ENCODE peak calls at places on chromosome 2, in four cellular contexts. One of them, this sample, is unnamed.

GRCh38 chr2:61911510-61911909 is 6.0 kb downstream of the COMMD1 start:
- DNase-seq in H9: no peak
- DNase-seq in IMR-90: peak
- DNase-seq in H1: no peak
- DNase-seq in this sample: no peak

GRCh38 chr2:9430316-9431293 is 7.2 kb downstream of the CPSF3 start:
- DNase-seq in H9: no peak
- DNase-seq in IMR-90: peak
- DNase-seq in H1: no peak
- DNase-seq in this sample: no peak

GRCh38 chr2:86788881-86789686 is 1.6 kb downstream of the CD8A start:
- DNase-seq in H9: peak
- DNase-seq in IMR-90: no peak
- DNase-seq in H1: peak
- DNase-seq in this sample: peak

GRCh38 chr2:182499706-182500470 is 73.1 kb upstream of the PDE1A start:
- DNase-seq in H9: no peak
- DNase-seq in IMR-90: peak
- DNase-seq in H1: no peak
- DNase-seq in this sample: no peak

GRCh38 chr2:239321596-239322413 is 79.0 kb downstream of the HDAC4 start:
- DNase-seq in H9: peak
- DNase-seq in IMR-90: no peak
- DNase-seq in H1: peak
- DNase-seq in this sample: no peak

GRCh38 chr2:53715568-53715967 is 52.0 kb upstream of the CHAC2 start:
- DNase-seq in H9: no peak
- DNase-seq in IMR-90: no peak
- DNase-seq in H1: no peak
- DNase-seq in this sample: no peak

GRCh38 chr2:172108587-172108930 is 5.9 kb upstream of the DLX2 start:
- DNase-seq in H9: no peak
- DNase-seq in IMR-90: no peak
- DNase-seq in H1: no peak
- DNase-seq in this sample: no peak

GRCh38 chr2:190533175-190533967 is 1.2 kb downstream of the NEMP2 start:
- DNase-seq in H9: no peak
- DNase-seq in IMR-90: no peak
- DNase-seq in H1: no peak
- DNase-seq in this sample: no peak

GRCh38 chr2:219018726-219019125 is 22.6 kb downstream of the CFAP65 start:
- DNase-seq in H9: no peak
- DNase-seq in IMR-90: no peak
- DNase-seq in H1: no peak
- DNase-seq in this sample: no peak

GRCh38 chr2:156476516-156477206 is 40.5 kb downstream of the GPD2 start:
- DNase-seq in H9: no peak
- DNase-seq in IMR-90: peak
- DNase-seq in H1: no peak
- DNase-seq in this sample: no peak

DNA sequence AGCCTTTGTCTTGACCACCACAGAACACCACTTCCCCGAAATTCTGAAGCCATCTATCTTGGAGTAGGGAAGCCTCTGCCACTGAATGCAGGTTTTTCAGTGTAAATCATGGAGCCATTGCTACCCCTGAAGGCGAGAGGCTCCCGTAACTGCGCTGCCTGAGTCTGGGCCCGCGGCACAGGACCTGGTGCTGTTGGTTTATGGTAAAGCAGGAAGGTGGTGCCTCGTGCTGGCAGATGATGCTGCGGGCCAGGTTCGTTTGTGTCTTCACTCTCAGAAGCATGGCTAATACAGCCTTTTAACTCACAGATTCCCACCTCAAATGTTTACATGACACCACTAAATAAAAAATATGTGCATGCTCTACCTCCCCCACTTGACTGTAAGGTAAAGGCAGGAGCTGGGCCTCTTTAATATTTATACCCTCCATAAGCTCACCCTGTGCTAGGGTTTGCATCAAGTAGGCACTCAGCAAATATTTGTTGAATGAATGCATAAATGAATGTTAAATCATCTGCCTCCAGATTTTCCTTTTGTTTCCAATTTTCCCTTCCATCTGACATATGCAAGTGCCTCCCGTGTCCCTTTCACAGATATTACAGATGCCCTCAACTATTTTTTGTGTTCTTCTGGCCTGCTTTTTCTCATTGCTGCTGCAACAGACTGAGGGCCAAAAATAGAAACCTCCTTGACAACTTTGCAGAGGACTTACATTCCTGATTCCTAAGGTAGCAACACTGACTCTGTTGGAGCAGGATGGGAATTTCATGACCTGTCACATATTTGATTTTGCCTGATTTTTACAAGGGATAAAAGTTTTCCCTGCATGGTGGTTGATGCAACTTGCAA is 83.5 kb upstream of the CPO start:
- DNase-seq in H9: no peak
- DNase-seq in IMR-90: no peak
- DNase-seq in H1: no peak
- DNase-seq in this sample: peak
- H3K4me2 ChIP-seq in H9: no peak
- H3K4me2 ChIP-seq in IMR-90: no peak
- H3K4me2 ChIP-seq in H1: no peak
- H3K4me2 ChIP-seq in this sample: no peak

GRCh38 chr2:143574069-143574468 is 444.9 kb downstream of the ARHGAP15 start:
- DNase-seq in H9: no peak
- DNase-seq in IMR-90: no peak
- DNase-seq in H1: no peak
- DNase-seq in this sample: peak
- H4K5ac ChIP-seq in H9: no peak
- H4K5ac ChIP-seq in IMR-90: no peak
- H4K5ac ChIP-seq in H1: no peak
- H4K5ac ChIP-seq in this sample: no peak

GRCh38 chr2:161422812-161423211 is 6.7 kb downstream of the TBR1 start:
- DNase-seq in H9: no peak
- DNase-seq in IMR-90: no peak
- DNase-seq in H1: no peak
- DNase-seq in this sample: peak
- H3K4me2 ChIP-seq in H9: peak
- H3K4me2 ChIP-seq in IMR-90: no peak
- H3K4me2 ChIP-seq in H1: peak
- H3K4me2 ChIP-seq in this sample: no peak

GRCh38 chr2:120775801-120776589 is 40.3 kb downstream of the GLI2 start:
- DNase-seq in H9: no peak
- DNase-seq in IMR-90: no peak
- DNase-seq in H1: no peak
- DNase-seq in this sample: no peak
- H4K5ac ChIP-seq in H9: no peak
- H4K5ac ChIP-seq in IMR-90: no peak
- H4K5ac ChIP-seq in H1: no peak
- H4K5ac ChIP-seq in this sample: no peak

DNA sequence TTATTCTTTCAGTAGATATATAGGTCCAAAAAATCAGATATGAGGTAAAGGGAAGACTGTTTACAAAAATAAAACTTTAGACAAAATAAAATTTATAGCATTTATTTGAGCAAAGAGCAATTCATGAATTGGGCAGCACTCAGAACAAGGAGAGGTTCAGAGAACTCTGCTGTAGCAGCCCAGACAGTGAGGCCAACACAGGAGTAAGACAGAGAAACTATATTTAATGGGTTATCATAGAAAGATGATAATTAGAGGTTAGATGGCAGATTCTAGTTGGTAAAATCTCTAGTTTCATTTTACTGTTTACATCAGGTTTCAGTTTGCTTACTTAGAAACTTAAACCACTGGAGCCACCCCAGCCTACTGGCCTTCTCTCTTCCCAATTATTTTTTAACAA is 30.1 kb upstream of the SP140L start:
- DNase-seq in H9: no peak
- DNase-seq in IMR-90: no peak
- DNase-seq in H1: no peak
- DNase-seq in this sample: no peak
- H3K4me2 ChIP-seq in H9: no peak
- H3K4me2 ChIP-seq in IMR-90: no peak
- H3K4me2 ChIP-seq in H1: no peak
- H3K4me2 ChIP-seq in this sample: no peak

This sample was measured in mesendoderm.